ENCODE peak calls at places on chromosomes 12 and 14, in six cellular contexts. L is fibroblast of mammary gland, F is A673, O is tibial artery, Q is RWPE1, N is pancreas. C is an unnamed sample.

GRCh38 chr14:54567224-54567633 is 301 bp downstream of the SAMD4A start:
- DNase-seq in L (no peak), F (peak), O (peak), Q (peak), N (peak), C (no peak)

GRCh38 chr12:126588586-126589249 is 1523.5 kb downstream of the AACS start:
- DNase-seq in L (peak), F (peak), O (no peak), Q (no peak), N (no peak), C (no peak)

GRCh38 chr12:132638541-132639408 is 20.2 kb downstream of the P2RX2 start:
- DNase-seq in L (peak), F (peak), O (peak), Q (peak), N (peak), C (peak)

GRCh38 chr12:5503774-5504173 is 71.9 kb downstream of the NTF3 start:
- DNase-seq in L (no peak), F (no peak), O (no peak), Q (peak), N (no peak), C (peak)

GRCh38 chr12:67069451-67070306 is 199.5 kb upstream of the CAND1 start:
- DNase-seq in L (no peak), F (peak), O (no peak), Q (no peak), N (peak), C (peak)

GRCh38 chr12:57477710-57478681 is 1.7 kb downstream of the ARHGAP9 start:
- DNase-seq in L (peak), F (no peak), O (no peak), Q (no peak), N (peak), C (peak)

GRCh38 chr14:69101331-69101826 is 51.5 kb downstream of the DCAF5 start:
- DNase-seq in L (peak), F (peak), O (no peak), Q (peak), N (no peak), C (peak)

GRCh38 chr14:52551205-52551604 is 1.1 kb downstream of the TXNDC16 start:
- DNase-seq in L (no peak), F (no peak), O (no peak), Q (no peak), N (no peak), C (no peak)

GRCh38 chr12:109532721-109533486 is 40.4 kb downstream of the MMAB start:
- DNase-seq in L (no peak), F (no peak), O (no peak), Q (no peak), N (no peak), C (no peak)

GRCh38 chr14:71550367-71550766 is 381.9 kb upstream of the RGS6 start:
- DNase-seq in L (no peak), F (no peak), O (no peak), Q (no peak), N (no peak), C (no peak)

GRCh38 chr12:100675432-100675831 is 101.9 kb downstream of the GAS2L3 start:
- DNase-seq in L (peak), F (peak), O (peak), Q (no peak), N (no peak), C (peak)

DNA sequence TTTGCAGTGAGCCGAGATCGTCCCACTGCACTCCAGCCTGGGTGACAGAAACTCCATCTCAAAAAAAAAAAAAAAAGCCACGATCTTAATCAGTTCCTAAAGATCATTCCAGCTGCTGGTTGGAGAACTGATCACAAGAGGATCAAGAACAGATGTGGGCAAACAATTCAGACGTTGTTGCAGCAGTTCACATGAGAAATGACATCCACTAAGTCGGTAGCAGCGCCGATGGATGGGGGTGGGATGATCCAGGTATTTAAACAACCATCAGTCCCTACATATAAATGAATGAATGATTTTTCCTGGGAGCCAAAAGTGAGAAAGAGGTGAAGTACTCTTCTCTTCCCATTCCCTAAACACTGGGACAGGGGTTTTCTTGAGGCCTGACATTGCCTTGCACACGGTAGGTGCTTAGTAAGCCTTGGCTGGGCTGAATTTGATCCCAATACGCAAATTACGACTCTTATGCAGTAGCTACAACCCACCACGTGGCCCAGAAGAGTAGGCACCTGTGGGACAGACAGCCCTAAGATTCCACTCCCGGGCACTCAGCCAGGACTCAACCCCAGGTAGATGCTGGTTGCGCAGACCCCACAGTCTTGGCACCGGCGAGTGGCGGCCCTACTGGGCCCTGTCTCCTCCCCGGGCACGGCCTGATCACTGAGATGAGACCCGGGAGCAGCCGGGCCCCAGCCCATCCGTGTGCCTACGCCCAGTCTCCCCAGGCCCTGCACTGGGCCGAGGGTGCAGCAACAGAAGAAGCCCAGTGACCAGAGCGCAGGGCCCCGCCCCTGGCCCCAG is 565 bp downstream of the SPRYD3 start:
- DNase-seq in L (peak), F (peak), O (no peak), Q (no peak), N (no peak), C (peak)
- TF ChIP-seq CTCF in L (no peak), F (no peak), O (peak), Q (no peak), N (no peak), C (peak)

DNA sequence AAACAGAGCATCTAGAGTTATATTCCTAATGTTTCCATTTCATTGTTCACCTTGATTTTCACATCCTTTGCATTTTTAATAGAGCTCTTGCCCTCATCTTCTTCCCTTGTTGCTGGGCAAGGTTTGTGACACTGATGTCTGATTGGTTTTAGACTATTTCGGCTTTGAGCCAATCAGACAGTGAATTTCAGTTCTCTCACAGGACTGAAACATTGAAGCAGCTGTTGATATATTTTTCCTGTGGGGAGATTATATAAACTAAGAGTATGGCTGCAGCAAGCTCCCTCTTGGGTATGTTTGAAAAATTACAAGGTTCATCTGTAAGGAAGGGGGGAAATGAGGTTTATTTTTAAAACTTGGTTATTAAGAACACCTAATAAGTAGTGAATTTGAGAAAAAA is 51.2 kb downstream of the ATF7IP start:
- DNase-seq in L (peak), F (peak), O (no peak), Q (peak), N (no peak), C (peak)
- TF ChIP-seq CTCF in L (peak), F (peak), O (no peak), Q (no peak), N (no peak), C (peak)

GRCh38 chr14:101182476-101182875 is 279.0 kb upstream of the RTL1 start:
- DNase-seq in L (no peak), F (no peak), O (no peak), Q (no peak), N (peak), C (no peak)

GRCh38 chr14:101185081-101185835 is 281.7 kb upstream of the RTL1 start:
- DNase-seq in L (no peak), F (no peak), O (no peak), Q (no peak), N (no peak), C (no peak)

GRCh38 chr14:101184562-101184961 is 281.0 kb upstream of the RTL1 start:
- DNase-seq in L (no peak), F (no peak), O (no peak), Q (no peak), N (no peak), C (no peak)

GRCh38 chr14:101184104-101184455 is 280.6 kb upstream of the RTL1 start:
- DNase-seq in L (no peak), F (no peak), O (no peak), Q (no peak), N (no peak), C (no peak)

DNA sequence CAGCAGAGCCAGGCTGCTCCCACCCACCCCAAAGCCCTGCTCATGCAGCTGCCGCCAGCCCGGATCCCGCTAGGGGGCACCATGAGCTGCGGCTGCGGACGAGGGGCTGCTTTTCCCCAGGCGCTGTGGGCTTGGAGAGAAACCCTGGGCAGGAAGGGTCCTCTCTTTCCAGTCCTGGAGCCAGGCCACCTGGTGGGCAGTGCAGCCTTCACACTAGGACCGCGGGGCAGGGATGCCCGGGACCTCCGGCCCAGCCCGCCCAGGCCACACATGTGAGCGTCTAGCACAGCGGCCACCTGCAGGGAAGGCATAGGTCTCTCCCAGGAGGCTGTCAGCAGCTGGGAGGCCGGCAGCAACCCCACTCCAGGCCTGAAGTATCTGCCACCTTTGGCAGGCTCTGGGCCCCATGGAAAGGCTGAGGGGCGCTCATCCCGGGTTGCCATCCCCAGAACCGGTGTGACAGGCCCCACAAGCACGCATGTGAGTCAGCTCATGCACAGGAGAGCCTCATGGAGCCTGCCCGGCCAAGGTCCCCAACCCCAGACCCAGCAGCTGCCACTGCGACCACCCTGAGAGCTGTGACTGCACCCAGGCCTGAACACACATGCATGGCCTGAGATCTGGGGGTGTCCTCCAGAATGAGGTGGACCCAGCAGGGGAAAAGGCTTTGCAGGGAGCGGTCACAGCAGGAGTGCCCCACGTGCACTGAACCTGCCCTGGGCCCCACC is 280.0 kb upstream of the RTL1 start:
- DNase-seq in L (no peak), F (peak), O (no peak), Q (no peak), N (peak), C (no peak)
- TF ChIP-seq CTCF in L (no peak), F (peak), O (no peak), Q (no peak), N (peak), C (no peak)

GRCh38 chr12:62604373-62604772 is 137.7 kb downstream of the MON2 start:
- DNase-seq in L (no peak), F (no peak), O (no peak), Q (no peak), N (no peak), C (no peak)

GRCh38 chr12:62605972-62606371 is 139.3 kb downstream of the MON2 start:
- DNase-seq in L (no peak), F (no peak), O (no peak), Q (no peak), N (no peak), C (no peak)

GRCh38 chr12:62603811-62604098 is 137.1 kb downstream of the MON2 start:
- DNase-seq in L (no peak), F (no peak), O (no peak), Q (no peak), N (no peak), C (no peak)

GRCh38 chr12:62603061-62603810 is 136.6 kb downstream of the MON2 start:
- DNase-seq in L (peak), F (peak), O (peak), Q (peak), N (peak), C (peak)

DNA sequence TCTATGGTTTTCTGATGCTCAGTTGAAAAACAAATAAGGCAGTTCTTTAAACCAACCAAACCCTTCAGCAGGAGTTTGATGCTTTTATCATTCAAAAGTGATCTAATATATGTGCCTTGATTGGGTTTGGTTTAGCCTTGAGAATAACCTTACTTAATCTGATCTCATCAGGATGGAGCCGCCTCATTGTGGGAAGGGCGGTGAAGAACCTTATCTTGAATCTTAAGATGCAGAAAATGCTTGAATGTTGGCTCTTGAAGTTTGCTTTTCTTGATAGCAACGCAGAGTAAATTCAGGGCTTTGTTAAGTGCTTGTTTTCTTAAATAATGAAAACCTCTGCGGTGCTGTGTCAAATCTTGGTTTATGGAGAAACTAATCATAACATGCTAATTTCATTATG is 138.2 kb downstream of the MON2 start:
- DNase-seq in L (peak), F (no peak), O (no peak), Q (no peak), N (no peak), C (peak)
- TF ChIP-seq CTCF in L (no peak), F (no peak), O (no peak), Q (no peak), N (no peak), C (no peak)

GRCh38 chr12:111297703-111298426 is 71.0 kb downstream of the PHETA1 start:
- DNase-seq in L (no peak), F (no peak), O (no peak), Q (no peak), N (no peak), C (no peak)

GRCh38 chr12:111298583-111299436 is 70.1 kb downstream of the PHETA1 start:
- DNase-seq in L (peak), F (peak), O (no peak), Q (peak), N (peak), C (peak)

GRCh38 chr12:111304642-111305071 is 64.2 kb downstream of the PHETA1 start:
- DNase-seq in L (peak), F (peak), O (no peak), Q (no peak), N (no peak), C (peak)

GRCh38 chr12:111308473-111308872 is 60.4 kb downstream of the PHETA1 start:
- DNase-seq in L (no peak), F (no peak), O (no peak), Q (no peak), N (no peak), C (no peak)

DNA sequence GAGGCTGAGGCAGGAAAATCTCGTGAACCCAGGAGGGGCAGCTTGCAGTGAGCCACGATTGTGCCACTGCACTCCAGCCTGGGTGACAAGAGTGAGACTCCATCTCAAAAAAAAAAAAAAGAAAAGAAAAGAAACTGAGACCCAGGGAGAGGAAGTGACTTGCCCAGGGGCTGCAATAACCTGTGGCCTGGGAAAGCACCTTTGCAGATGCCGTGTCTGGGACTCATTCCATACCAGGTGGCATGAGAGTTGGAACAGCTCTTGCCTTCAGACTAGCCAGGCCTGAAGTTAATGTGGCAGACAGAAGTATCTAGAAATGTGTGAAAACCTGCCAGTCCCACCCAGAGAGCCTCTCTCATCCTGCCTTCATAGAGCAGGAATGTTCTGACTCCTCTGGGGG is 65.4 kb downstream of the PHETA1 start:
- DNase-seq in L (no peak), F (no peak), O (no peak), Q (no peak), N (no peak), C (no peak)
- TF ChIP-seq CTCF in L (no peak), F (no peak), O (no peak), Q (no peak), N (no peak), C (no peak)

DNA sequence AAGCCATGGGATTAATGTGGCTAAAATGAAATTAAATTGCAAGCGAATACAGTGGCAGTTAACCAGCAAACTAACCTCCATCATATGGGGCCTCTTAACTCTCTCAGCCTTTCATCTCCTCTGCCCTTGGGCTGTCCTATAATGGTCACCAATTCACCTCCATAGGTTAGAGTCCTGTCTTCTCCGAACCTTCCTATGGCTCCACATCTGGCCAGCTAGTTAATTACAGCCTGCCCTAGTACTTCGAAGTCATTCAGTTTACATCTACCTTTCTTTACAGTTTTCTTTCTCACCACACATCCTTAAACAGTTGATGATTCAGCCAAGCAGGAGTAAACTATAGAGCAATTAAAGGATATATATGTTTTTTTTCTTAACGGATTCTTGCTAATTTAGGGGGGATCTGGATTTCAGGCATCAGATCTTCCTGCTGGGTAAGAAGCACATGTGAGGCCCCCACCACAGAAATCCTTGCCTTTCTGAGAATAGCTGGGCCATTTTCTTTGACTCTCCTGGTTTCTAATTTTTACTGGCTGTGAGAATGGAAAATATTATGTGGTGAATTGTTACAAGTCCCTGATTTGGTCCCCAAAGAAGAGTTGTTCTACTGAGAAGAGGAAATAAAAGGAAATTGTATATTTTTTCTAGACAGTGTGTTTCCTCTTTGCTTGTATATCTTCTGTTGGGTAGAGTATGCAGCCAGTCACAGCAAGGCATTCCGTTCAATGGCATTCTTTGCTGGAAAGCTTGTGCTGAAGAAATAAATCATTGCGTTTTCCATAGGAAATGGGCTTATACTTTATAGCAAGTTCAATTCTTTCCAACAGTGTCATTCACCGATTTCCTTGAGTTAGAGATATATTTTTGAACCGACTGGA is 16.7 kb downstream of the HMGA2 start:
- DNase-seq in L (no peak), F (no peak), O (no peak), Q (no peak), N (no peak), C (no peak)
- TF ChIP-seq CTCF in L (peak), F (no peak), O (no peak), Q (no peak), N (no peak), C (peak)

DNA sequence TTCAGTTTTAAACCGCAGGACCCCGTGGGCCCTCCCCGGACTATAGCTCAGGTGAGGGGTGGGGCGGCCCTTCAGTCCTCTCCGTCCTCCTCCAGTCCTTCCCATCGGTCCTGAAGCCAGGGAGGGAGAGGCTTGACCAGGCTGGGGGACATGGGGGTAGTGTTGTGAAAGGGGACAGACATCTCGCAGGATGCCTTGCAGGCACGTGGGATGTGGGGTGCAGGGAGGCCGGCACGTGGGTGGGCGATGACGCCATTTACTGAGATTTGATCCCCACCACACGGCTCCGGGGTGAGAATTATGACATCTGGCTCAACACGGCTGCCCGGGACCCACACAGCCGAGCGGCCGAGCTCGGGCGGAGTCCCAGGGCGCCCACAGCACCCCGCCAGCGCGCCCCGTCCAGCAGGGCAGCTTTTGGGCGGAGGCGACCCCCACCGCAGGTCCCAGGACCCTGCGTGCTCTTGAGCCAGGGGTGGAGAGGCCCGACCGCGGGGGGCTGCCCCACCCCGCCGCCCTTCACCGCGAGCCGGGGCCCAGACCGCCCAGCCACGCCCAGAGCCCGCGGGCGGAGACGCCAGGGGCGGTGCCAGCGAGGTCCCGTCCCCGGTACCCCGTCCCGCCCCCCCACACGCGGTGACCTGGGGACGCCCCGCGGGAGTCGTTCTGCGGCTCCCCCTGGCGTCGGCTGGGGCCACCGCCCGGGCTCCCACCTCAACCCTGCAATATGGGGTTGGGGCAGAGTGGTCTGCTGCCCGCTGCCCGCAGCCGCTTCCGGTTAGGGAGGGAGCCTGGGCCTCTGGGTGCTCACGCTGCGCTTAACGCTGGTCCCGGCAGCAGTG is 3.3 kb upstream of the EXOC3L4 start:
- DNase-seq in L (peak), F (peak), O (no peak), Q (no peak), N (peak), C (peak)
- TF ChIP-seq CTCF in L (no peak), F (peak), O (peak), Q (peak), N (peak), C (peak)

GRCh38 chr12:14238224-14238792 is 127.2 kb upstream of the ATF7IP start:
- DNase-seq in L (peak), F (peak), O (no peak), Q (no peak), N (no peak), C (peak)
- TF ChIP-seq CTCF in L (peak), F (peak), O (peak), Q (no peak), N (peak), C (peak)

C was measured in epithelial cell of esophagus.